ENCODE peak calls at places on chromosome 21, in six cellular contexts. L, S, R, I, Y and W are unnamed samples.

GRCh38 chr21:32560896-32561295 is 24.4 kb downstream of the TCP10L start:
- DNase-seq in I (no peak), L (no peak), S (no peak), R (no peak), Y (no peak), W (no peak)

GRCh38 chr21:18529253-18529652 is 125.7 kb upstream of the TMPRSS15 start:
- DNase-seq in L (peak; percentile 7), R (no peak), I (no peak), Y (no peak), S (no peak), W (no peak)

GRCh38 chr21:46172863-46173528 is 11.3 kb downstream of the SPATC1L start:
- DNase-seq in L (no peak), Y (no peak), S (no peak), R (no peak), I (no peak), W (no peak)

GRCh38 chr21:46604975-46605758 is at the start of gene S100B:
- DNase-seq in L (no peak), R (no peak), I (no peak), Y (no peak), S (no peak), W (no peak)

GRCh38 chr21:31161157-31161556 is 122.9 kb upstream of the KRTAP19-8 start:
- DNase-seq in S (no peak), Y (no peak), L (no peak), R (no peak), I (no peak), W (no peak)

GRCh38 chr21:26847951-26848350 is 2.7 kb upstream of the ADAMTS1 start:
- DNase-seq in I (no peak), L (no peak), S (no peak), R (no peak), Y (no peak), W (no peak)

GRCh38 chr21:41627428-41627827 is 119.5 kb upstream of the TMPRSS2 start:
- DNase-seq in I (no peak), R (no peak), Y (no peak), S (no peak), L (no peak), W (no peak)

GRCh38 chr21:41600556-41600955 is 92.6 kb upstream of the TMPRSS2 start:
- DNase-seq in R (no peak), S (no peak), I (no peak), L (no peak), Y (no peak), W (no peak)

GRCh38 chr21:42493109-42494060 is 2.6 kb downstream of the RSPH1 start:
- DNase-seq in S (no peak), Y (no peak), R (no peak), L (no peak), I (no peak), W (no peak)

GRCh38 chr21:45390121-45390751 is 14.7 kb upstream of the COL18A1 start:
- DNase-seq in R (no peak), S (no peak), Y (no peak), I (no peak), L (no peak), W (no peak)

GRCh38 chr21:22575165-22575584 is 1577.0 kb downstream of the NCAM2 start:
- DNase-seq in Y (no peak), I (no peak), S (peak; percentile 44), L (peak; percentile 26), R (no peak), W (no peak)